ENCODE peak calls at places on chromosomes 7 and 10, in five cellular contexts. K is ELR; A is natural killer cell; E is stimulated activated CD4-positive, alpha-beta T cell treated with anti-CD3 and anti-CD28 coated beads, Interleukin-4, amount 100 ng/mL, for 24 hours; I is stimulated activated CD8-positive, alpha-beta memory T cell treated with anti-CD3 and anti-CD28 coated beads, Interleukin-4, amount 100 ng/mL, for 24 hours. O is an unnamed sample.

GRCh38 chr10:79275105-79275430 is 72.2 kb upstream of the PPIF start:
- DNase-seq in I (no peak), K (no peak), A (no peak), E (no peak), O (no peak)

GRCh38 chr7:66837007-66837406 is 84.0 kb upstream of the TMEM248 start:
- DNase-seq in A (no peak), K (peak; percentile 53), I (no peak), E (peak; percentile 44), O (no peak)

GRCh38 chr7:29812185-29812876 is 6.0 kb downstream of the WIPF3 start:
- DNase-seq in K (no peak), A (no peak), E (no peak), I (no peak), O (no peak)

GRCh38 chr10:11425288-11425595 is 186.2 kb downstream of the USP6NL start:
- DNase-seq in I (no peak), K (no peak), E (no peak), A (no peak), O (no peak)

GRCh38 chr10:62759599-62760175 is 44.8 kb upstream of the ADO start:
- DNase-seq in A (no peak), K (no peak), I (no peak), E (no peak), O (no peak)

GRCh38 chr10:90751107-90751997 is 106.5 kb downstream of the HTR7 start:
- DNase-seq in K (peak; percentile 61), E (peak; percentile 40), I (peak; percentile 12), A (no peak), O (peak; percentile 59)

GRCh38 chr10:99297033-99297432 is 32.1 kb upstream of the CNNM1 start:
- DNase-seq in I (no peak), E (no peak), K (no peak), A (no peak), O (no peak)

GRCh38 chr10:4623200-4623599 is 202.8 kb upstream of the AKR1E2 start:
- DNase-seq in A (no peak), I (no peak), E (no peak), K (no peak), O (no peak)

GRCh38 chr10:133024711-133025557 is 62.8 kb upstream of the ADGRA1 start:
- DNase-seq in K (no peak), I (no peak), A (no peak), E (no peak), O (no peak)

GRCh38 chr7:46311951-46312350 is 390.9 kb upstream of the IGFBP3 start:
- DNase-seq in K (no peak), I (no peak), E (no peak), A (no peak), O (no peak)

GRCh38 chr7:112058654-112059053 is 147.5 kb downstream of the DOCK4 start:
- DNase-seq in I (no peak), K (no peak), E (no peak), A (no peak), O (no peak)

GRCh38 chr10:34854147-34854601 is 39.1 kb upstream of the PARD3 start:
- DNase-seq in E (no peak), I (no peak), A (no peak), K (peak; percentile 48), O (no peak)

GRCh38 chr7:127322351-127322750 is 69.6 kb upstream of the GRM8 start:
- DNase-seq in E (no peak), I (no peak), K (no peak), A (no peak), O (no peak)

GRCh38 chr7:37336259-37336658 is 112.4 kb downstream of the ELMO1 start:
- DNase-seq in A (no peak), E (peak; percentile 57), K (no peak), I (no peak), O (peak; percentile 61)

GRCh38 chr7:114107522-114107921 is 188.7 kb upstream of the PPP1R3A start:
- DNase-seq in E (no peak), I (no peak), A (no peak), K (no peak), O (no peak)

GRCh38 chr7:82714883-82715282 is 271.3 kb upstream of the CACNA2D1 start:
- DNase-seq in I (no peak), K (no peak), A (no peak), E (no peak), O (no peak)

GRCh38 chr7:115293628-115294236 is 371.8 kb downstream of the MDFIC start:
- DNase-seq in E (no peak), A (no peak), K (peak; percentile 28), I (no peak), O (no peak)

GRCh38 chr7:137801003-137801402 is 45.8 kb downstream of the DGKI start:
- DNase-seq in I (no peak), E (no peak), A (no peak), K (peak; percentile 64), O (no peak)

GRCh38 chr7:106717997-106718871 is 57.3 kb upstream of the CCDC71L start:
- DNase-seq in E (peak; percentile 92), A (peak; percentile 22), K (peak; percentile 98), I (peak; percentile 66), O (peak; percentile 76)

GRCh38 chr7:101502466-101503098 is 126.5 kb downstream of the MYL10 start:
- DNase-seq in E (no peak), I (no peak), A (no peak), K (no peak), O (no peak)

GRCh38 chr10:79451046-79451699 is 5.7 kb upstream of the ZCCHC24 start:
- DNase-seq in K (no peak), I (no peak), A (no peak), E (no peak), O (no peak)

GRCh38 chr10:6607778-6608177 is 27.7 kb upstream of the PRKCQ start:
- DNase-seq in K (no peak), E (no peak), I (no peak), A (no peak), O (no peak)

GRCh38 chr10:124600051-124600880 is 138.6 kb downstream of the LHPP start:
- DNase-seq in A (no peak), I (no peak), K (no peak), E (no peak), O (no peak)

GRCh38 chr7:38330861-38331709 is 57.6 kb upstream of the TARP start:
- DNase-seq in I (no peak), E (no peak), K (no peak), A (peak; percentile 73), O (peak; percentile 63)

GRCh38 chr10:21919117-21919516 is 84.4 kb downstream of the DNAJC1 start:
- DNase-seq in K (no peak), A (no peak), I (no peak), E (no peak), O (no peak)

GRCh38 chr7:151135866-151136514 is 31.5 kb downstream of the GBX1 start:
- DNase-seq in E (no peak), I (no peak), K (no peak), A (no peak), O (no peak)

GRCh38 chr7:11427686-11428273 is 404.2 kb downstream of the THSD7A start:
- DNase-seq in A (no peak), I (no peak), K (peak; percentile 75), E (no peak), O (no peak)

GRCh38 chr10:107025676-107026075 is 138.8 kb downstream of the SORCS1 start:
- DNase-seq in A (no peak), K (no peak), E (no peak), I (no peak), O (no peak)

GRCh38 chr7:44486693-44487092 is 3.8 kb downstream of the NUDCD3 start:
- DNase-seq in I (no peak), E (no peak), A (no peak), K (peak; percentile 43), O (no peak)

GRCh38 chr10:26197248-26197647 is 19.3 kb upstream of the GAD2 start:
- DNase-seq in A (no peak), E (no peak), K (no peak), I (no peak), O (no peak)

GRCh38 chr10:126621836-126622235 is 48.7 kb downstream of the C10orf90 start:
- DNase-seq in I (no peak), A (no peak), E (no peak), K (no peak), O (no peak)

GRCh38 chr7:74138945-74139843 is 35.0 kb upstream of the EIF4H start:
- DNase-seq in A (no peak), I (no peak), E (no peak), K (no peak), O (no peak)

GRCh38 chr10:112805701-112806100 is 144.3 kb upstream of the TCF7L2 start:
- DNase-seq in A (no peak), E (no peak), K (no peak), I (no peak), O (no peak)

GRCh38 chr10:5466451-5466996 is 32.8 kb downstream of the CALML5 start:
- DNase-seq in E (no peak), I (no peak), A (no peak), K (peak; percentile 48), O (no peak)